ENCODE peak calls at places on chromosomes 13 and 19, in ten cellular contexts. B, A, T, H, F, S, Z, L, Q and K are unnamed samples.

GRCh38 chr19:55546822-55547614 is 1.7 kb upstream of the SBK3 start:
- DNase-seq in B (peak; percentile 82), A (peak; percentile 47), T (no peak), H (peak; percentile 79), F (no peak), S (peak; percentile 77), Z (peak; percentile 87), L (peak; percentile 87), Q (peak; percentile 61), K (no peak)

GRCh38 chr19:1469936-1470863 is 8.8 kb downstream of the C19orf25 start:
- DNase-seq in B (no peak), A (no peak), T (peak; percentile 85), H (peak; percentile 65), F (no peak), S (no peak), Z (peak; percentile 59), L (peak; percentile 25), Q (no peak), K (peak; percentile 24)

GRCh38 chr13:56986121-56986520 is 154.6 kb upstream of the PRR20A start:
- DNase-seq in B (no peak), A (no peak), T (no peak), H (no peak), F (no peak), S (no peak), Z (no peak), L (no peak), Q (no peak), K (no peak)

GRCh38 chr19:6264077-6264445 is 15.7 kb downstream of the MLLT1 start:
- DNase-seq in B (no peak), A (no peak), T (no peak), H (no peak), F (no peak), S (no peak), Z (no peak), L (peak; percentile 72), Q (peak; percentile 49), K (no peak)

GRCh38 chr19:2048959-2049740 is 1.9 kb downstream of the MKNK2 start:
- DNase-seq in B (no peak), A (no peak), T (no peak), H (peak; percentile 63), F (no peak), S (peak; percentile 94), Z (no peak), L (peak; percentile 26), Q (no peak), K (peak; percentile 78)

GRCh38 chr13:65936249-65936648 is 1293.9 kb downstream of the PCDH9 start:
- DNase-seq in B (no peak), A (no peak), T (no peak), H (no peak), F (no peak), S (no peak), Z (no peak), L (no peak), Q (no peak), K (no peak)

GRCh38 chr19:48672994-48673393 is at the start of gene NTN5:
- DNase-seq in B (no peak), A (no peak), T (no peak), H (no peak), F (no peak), S (no peak), Z (no peak), L (no peak), Q (no peak), K (no peak)

GRCh38 chr19:11675569-11675968 is 63.2 kb downstream of the ZNF823 start:
- DNase-seq in B (no peak), A (no peak), T (no peak), H (no peak), F (no peak), S (peak; percentile 19), Z (no peak), L (no peak), Q (no peak), K (no peak)

GRCh38 chr19:14318873-14319272 is 62.4 kb upstream of the ADGRE5 start:
- DNase-seq in B (no peak), A (no peak), T (no peak), H (no peak), F (peak; percentile 33), S (no peak), Z (peak; percentile 24), L (peak; percentile 7), Q (no peak), K (no peak)

GRCh38 chr19:58538257-58539168 is 5.4 kb upstream of the TRIM28 start:
- DNase-seq in B (no peak), A (no peak), T (peak; percentile 84), H (no peak), F (no peak), S (no peak), Z (peak; percentile 63), L (no peak), Q (no peak), K (no peak)

GRCh38 chr19:49489601-49490167 is 2.3 kb downstream of the RPL13A start:
- DNase-seq in B (peak; percentile 57), A (no peak), T (no peak), H (peak; percentile 52), F (no peak), S (no peak), Z (no peak), L (no peak), Q (no peak), K (no peak)

GRCh38 chr19:32537626-32538025 is 43.4 kb upstream of the PDCD5 start:
- DNase-seq in B (no peak), A (no peak), T (peak; percentile 27), H (peak; percentile 3), F (no peak), S (no peak), Z (no peak), L (no peak), Q (no peak), K (no peak)

GRCh38 chr13:43397110-43397509 is 373.7 kb downstream of the DNAJC15 start:
- DNase-seq in B (no peak), A (peak; percentile 45), T (peak; percentile 25), H (peak; percentile 74), F (no peak), S (no peak), Z (no peak), L (peak; percentile 64), Q (peak; percentile 60), K (no peak)

GRCh38 chr19:42168206-42168605 is 36.0 kb upstream of the POU2F2 start:
- DNase-seq in B (no peak), A (no peak), T (no peak), H (no peak), F (no peak), S (no peak), Z (no peak), L (no peak), Q (no peak), K (no peak)

GRCh38 chr13:23558675-23559536 is 11.3 kb upstream of the TNFRSF19 start:
- DNase-seq in B (peak; percentile 94), A (peak; percentile 64), T (peak; percentile 8), H (peak; percentile 94), F (no peak), S (no peak), Z (no peak), L (peak; percentile 96), Q (peak; percentile 86), K (peak; percentile 12)

GRCh38 chr19:30170495-30171137 is 201.6 kb upstream of the ZNF536 start:
- DNase-seq in B (no peak), A (no peak), T (no peak), H (no peak), F (no peak), S (no peak), Z (no peak), L (no peak), Q (no peak), K (no peak)

GRCh38 chr13:20969182-20969581 is 66.6 kb upstream of the XPO4 start:
- DNase-seq in B (no peak), A (peak; percentile 53), T (no peak), H (peak; percentile 82), F (no peak), S (no peak), Z (no peak), L (peak; percentile 43), Q (no peak), K (no peak)

GRCh38 chr19:13078897-13079541 is 23.6 kb downstream of the LYL1 start:
- DNase-seq in B (no peak), A (no peak), T (no peak), H (no peak), F (peak; percentile 73), S (no peak), Z (no peak), L (no peak), Q (no peak), K (no peak)

GRCh38 chr13:42991892-42992584 is at the start of gene EPSTI1:
- DNase-seq in B (peak; percentile 55), A (peak; percentile 26), T (peak; percentile 71), H (peak; percentile 84), F (no peak), S (peak; percentile 87), Z (peak; percentile 78), L (peak; percentile 90), Q (peak; percentile 75), K (peak; percentile 33)

GRCh38 chr13:102687520-102687919 is 7.3 kb downstream of the METTL21C start:
- DNase-seq in B (no peak), A (no peak), T (no peak), H (no peak), F (no peak), S (no peak), Z (no peak), L (no peak), Q (no peak), K (no peak)

GRCh38 chr13:73945871-73946270 is 188.3 kb downstream of the KLF12 start:
- DNase-seq in B (no peak), A (no peak), T (no peak), H (peak; percentile 61), F (peak; percentile 64), S (peak; percentile 83), Z (peak; percentile 36), L (no peak), Q (peak; percentile 84), K (peak; percentile 31)

GRCh38 chr13:41802684-41803554 is 158.0 kb downstream of the VWA8 start:
- DNase-seq in B (no peak), A (peak; percentile 68), T (no peak), H (peak; percentile 87), F (no peak), S (no peak), Z (no peak), L (peak; percentile 74), Q (peak; percentile 89), K (no peak)

GRCh38 chr19:4543444-4543843 is 3.6 kb upstream of the LRG1 start:
- DNase-seq in B (no peak), A (no peak), T (no peak), H (no peak), F (no peak), S (no peak), Z (no peak), L (no peak), Q (no peak), K (no peak)

GRCh38 chr13:42990147-42990990 is 1.7 kb downstream of the EPSTI1 start:
- DNase-seq in B (no peak), A (no peak), T (peak; percentile 10), H (peak; percentile 30), F (no peak), S (no peak), Z (no peak), L (peak; percentile 88), Q (no peak), K (no peak)

GRCh38 chr19:40356681-40357595 is 8.4 kb downstream of the PLD3 start:
- DNase-seq in B (no peak), A (no peak), T (no peak), H (peak; percentile 46), F (no peak), S (peak; percentile 3), Z (no peak), L (peak; percentile 85), Q (no peak), K (no peak)

GRCh38 chr13:84845875-84846619 is 953.2 kb downstream of the SLITRK6 start:
- DNase-seq in B (no peak), A (no peak), T (no peak), H (no peak), F (no peak), S (no peak), Z (no peak), L (no peak), Q (no peak), K (no peak)

GRCh38 chr13:51803018-51803417 is 945 bp downstream of the DHRS12 start:
- DNase-seq in B (no peak), A (no peak), T (no peak), H (peak; percentile 12), F (no peak), S (no peak), Z (no peak), L (no peak), Q (no peak), K (peak; percentile 60)

GRCh38 chr13:29434217-29434940 is 161.1 kb downstream of the SLC7A1 start:
- DNase-seq in B (peak; percentile 66), A (no peak), T (peak; percentile 69), H (no peak), F (peak; percentile 12), S (no peak), Z (no peak), L (no peak), Q (peak; percentile 71), K (no peak)